ENCODE peak calls at places on chromosomes 3 and 15, in ten cellular contexts. D is transverse colon, M is natural killer cell, K is AG09309, F is OCI-LY7, J is HCT116, H is RWPE1, R is brain microvascular endothelial cell, C is D721Med, N is esophagus muscularis mucosa. B is an unnamed sample.

GRCh38 chr15:63595066-63595465 is 2.1 kb upstream of the FBXL22 start:
- DNase-seq in M (no peak), F (no peak), C (no peak), J (no peak), N (peak), R (no peak), K (no peak), D (no peak), H (no peak), B (no peak)

GRCh38 chr3:44065311-44065710 is 176.4 kb upstream of the TOPAZ1 start:
- DNase-seq in M (no peak), N (no peak), C (no peak), H (peak), F (no peak), J (no peak), R (no peak), D (no peak), K (no peak), B (no peak)

GRCh38 chr3:4721511-4721911 is 228.4 kb downstream of the ITPR1 start:
- DNase-seq in R (peak), H (no peak), J (no peak), F (no peak), C (no peak), D (no peak), M (no peak), N (no peak), K (peak), B (no peak)

GRCh38 chr15:89587955-89588354 is 12.7 kb downstream of the TICRR start:
- DNase-seq in M (no peak), F (no peak), J (no peak), C (no peak), D (no peak), R (peak), K (peak), N (no peak), H (peak), B (no peak)

GRCh38 chr3:111895079-111895478 is 36.0 kb downstream of the PHLDB2 start:
- DNase-seq in D (no peak), F (peak), H (no peak), K (no peak), J (peak), M (no peak), R (peak), C (no peak), N (no peak), B (no peak)

GRCh38 chr15:38671675-38672141 is 107.1 kb upstream of the RASGRP1 start:
- DNase-seq in F (peak), R (no peak), K (no peak), H (no peak), N (no peak), C (no peak), M (peak), D (no peak), J (no peak), B (no peak)

GRCh38 chr3:134483195-134483890 is 2.4 kb downstream of the ANAPC13 start:
- DNase-seq in C (no peak), K (no peak), J (no peak), M (no peak), F (no peak), R (peak), H (peak), N (no peak), D (no peak), B (no peak)

GRCh38 chr3:139118835-139119234 is 74.1 kb upstream of the PRR23C start:
- DNase-seq in F (no peak), M (no peak), H (no peak), R (no peak), D (no peak), N (peak), K (no peak), J (no peak), C (no peak), B (no peak)

GRCh38 chr15:88636039-88636438 is 2.8 kb upstream of the ISG20 start:
- DNase-seq in M (peak), H (peak), C (no peak), F (no peak), K (no peak), R (no peak), D (peak), N (no peak), J (peak), B (no peak)

GRCh38 chr3:127263586-127264231 is 24.1 kb downstream of the PRR20G start:
- DNase-seq in N (peak), M (no peak), F (no peak), K (no peak), R (no peak), J (no peak), H (no peak), C (no peak), D (no peak), B (no peak)

GRCh38 chr3:4688411-4688810 is 195.3 kb downstream of the ITPR1 start:
- DNase-seq in F (no peak), M (no peak), C (no peak), R (no peak), H (no peak), D (no peak), J (no peak), N (no peak), K (no peak), B (no peak)

GRCh38 chr15:89221543-89221942 is at the start of gene RLBP1:
- DNase-seq in M (no peak), J (no peak), N (no peak), D (no peak), C (no peak), F (no peak), K (no peak), R (no peak), H (peak), B (no peak)

GRCh38 chr15:61879219-61879618 is 181.0 kb downstream of the VPS13C start:
- DNase-seq in N (no peak), J (no peak), R (peak), C (no peak), M (no peak), F (no peak), H (peak), K (no peak), D (peak), B (no peak)

GRCh38 chr15:66027268-66027806 is 158.0 kb downstream of the RAB11A start:
- DNase-seq in J (peak), C (no peak), D (peak), H (peak), M (no peak), F (no peak), N (no peak), K (no peak), R (no peak), B (no peak)

GRCh38 chr3:146067048-146067447 is 93.9 kb downstream of the PLOD2 start:
- DNase-seq in K (peak), M (no peak), H (peak), C (no peak), D (no peak), N (no peak), J (no peak), F (no peak), R (peak), B (no peak)

GRCh38 chr3:146065573-146066006 is 95.4 kb downstream of the PLOD2 start:
- DNase-seq in K (peak), F (peak), D (no peak), N (no peak), C (no peak), J (peak), H (no peak), R (peak), M (no peak), B (peak)
- TF ChIP-seq CTCF in K (peak), F (peak), D (peak), N (peak), C (peak), J (peak), H (peak), R (peak), M (peak), B (peak)

GRCh38 chr3:19798324-19798723 is 135.7 kb downstream of the EFHB start:
- DNase-seq in N (no peak), K (no peak), M (no peak), D (no peak), R (no peak), F (no peak), H (no peak), J (no peak), C (no peak), B (no peak)

DNA sequence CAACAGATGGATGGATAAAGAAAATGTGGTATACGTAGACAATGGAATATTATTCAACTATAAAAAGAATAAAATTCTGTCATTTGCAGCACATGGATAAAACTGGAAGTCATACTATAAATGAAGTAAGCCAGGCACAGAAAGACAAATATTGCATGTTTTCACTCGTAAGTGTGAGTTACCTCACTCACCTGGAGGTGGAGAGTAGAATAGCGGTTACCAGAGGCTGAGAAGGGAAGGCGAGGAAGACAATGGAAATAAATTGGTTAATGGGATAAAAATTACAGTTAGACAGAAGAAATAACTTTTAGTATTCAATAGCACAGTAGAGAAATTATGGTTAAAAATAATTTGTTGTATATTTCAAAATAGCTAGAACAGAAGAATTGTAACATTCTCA is 141.6 kb downstream of the EFHB start:
- DNase-seq in H (no peak), N (no peak), F (no peak), C (no peak), J (no peak), K (no peak), R (no peak), D (no peak), M (no peak), B (no peak)
- TF ChIP-seq CTCF in H (no peak), N (no peak), F (no peak), C (no peak), J (peak), K (no peak), R (no peak), D (no peak), M (no peak), B (no peak)

GRCh38 chr15:35912196-35912595 is 366.2 kb upstream of the DPH6 start:
- DNase-seq in M (no peak), F (no peak), N (no peak), J (no peak), D (no peak), C (no peak), R (peak), K (no peak), H (no peak), B (no peak)
- TF ChIP-seq CTCF in M (no peak), F (no peak), N (peak), J (no peak), D (no peak), C (no peak), R (peak), K (peak), H (no peak), B (no peak)

DNA sequence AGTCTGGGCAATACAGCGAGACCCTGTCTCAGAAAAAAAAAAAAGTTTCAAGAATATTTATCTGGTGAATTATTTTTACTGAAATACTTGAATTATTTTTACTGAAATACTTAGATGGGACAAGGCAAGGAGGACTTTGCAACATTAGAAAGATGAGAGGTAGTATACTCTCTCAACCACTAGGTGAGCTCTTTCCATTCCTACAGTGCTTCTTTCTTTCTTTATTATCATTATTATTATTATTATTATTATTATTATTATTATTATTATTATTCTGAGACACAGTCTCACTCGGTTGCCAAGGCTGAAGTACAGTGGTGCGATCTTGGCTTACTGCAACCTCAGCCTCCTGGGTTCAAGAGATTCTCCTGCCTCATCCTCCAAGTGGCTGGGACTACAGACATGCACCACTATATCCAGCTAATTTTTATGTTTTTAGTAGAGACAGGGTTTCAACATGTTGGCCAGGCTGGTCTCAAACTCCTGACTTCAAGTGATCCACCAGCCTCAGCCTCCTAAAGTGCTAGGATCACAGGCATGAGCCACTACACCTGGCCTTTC is 468.8 kb downstream of the MAGI1 start:
- DNase-seq in R (no peak), K (no peak), D (no peak), C (no peak), M (no peak), H (no peak), F (no peak), N (no peak), J (no peak), B (no peak)
- TF ChIP-seq CTCF in R (peak), K (no peak), D (no peak), C (no peak), M (no peak), H (no peak), F (no peak), N (no peak), J (peak), B (no peak)